ENCODE peak calls at places on chromosomes 5 and 9, in four cellular contexts. D is right atrium auricular region, H is tibial nerve, J is spleen. F is an unnamed sample. For H3K27me3 and H3K9me3, the result is how much of the 10 kb centered on the place peaks cover.

GRCh38 chr5:139660916-139661814 is 13.0 kb downstream of the CXXC5 start:
- DNase-seq in J (peak), D (peak), H (peak), F (no peak)

GRCh38 chr9:94847486-94847885 is 121.0 kb downstream of the AOPEP start:
- DNase-seq in J (no peak), H (no peak), D (no peak), F (no peak)

GRCh38 chr5:169838688-169839087 is 141.6 kb downstream of the INSYN2B start:
- DNase-seq in H (no peak), D (no peak), J (no peak), F (no peak)

GRCh38 chr9:136526625-136527066 is 19.2 kb downstream of the NOTCH1 start:
- DNase-seq in H (no peak), J (no peak), D (no peak), F (no peak)

GRCh38 chr5:35758151-35758724 is 98.5 kb upstream of the IL7R start:
- DNase-seq in H (no peak), J (no peak), D (no peak), F (no peak)

GRCh38 chr5:133508845-133509741 is 103.2 kb downstream of the FSTL4 start:
- DNase-seq in J (no peak), H (no peak), D (peak), F (no peak)

GRCh38 chr5:14849516-14850294 is 21.9 kb downstream of the ANKH start:
- DNase-seq in H (no peak), D (no peak), J (no peak), F (no peak)

GRCh38 chr5:72356361-72356760 is 36.2 kb downstream of the PTCD2 start:
- DNase-seq in D (no peak), J (no peak), H (no peak), F (no peak)

GRCh38 chr5:179866241-179867078 is 7.8 kb upstream of the MRNIP start:
- DNase-seq in D (no peak), H (no peak), J (peak), F (no peak)

GRCh38 chr5:163874431-163874830 is 369.0 kb downstream of the MAT2B start:
- DNase-seq in H (no peak), D (no peak), J (no peak), F (no peak)

GRCh38 chr9:36074870-36075532 is 38.3 kb downstream of the RECK start:
- DNase-seq in H (peak), J (no peak), D (peak), F (no peak)

GRCh38 chr5:88842784-88843183 is 40.2 kb downstream of the MEF2C start:
- DNase-seq in J (no peak), D (no peak), H (no peak), F (no peak)

GRCh38 chr5:13625616-13626198 is 318.8 kb downstream of the DNAH5 start:
- DNase-seq in D (no peak), H (no peak), J (no peak), F (no peak)

GRCh38 chr5:98454407-98454806 is 319.1 kb upstream of the RGMB start:
- DNase-seq in H (no peak), J (no peak), D (no peak), F (no peak)

GRCh38 chr5:159094745-159095144 is 5.0 kb downstream of the EBF1 start:
- DNase-seq in D (peak), J (peak), H (peak), F (no peak)

GRCh38 chr5:159095882-159096554 is 3.7 kb downstream of the EBF1 start:
- DNase-seq in D (no peak), H (no peak), J (no peak), F (no peak)

GRCh38 chr5:159096555-159097460 is 2.9 kb downstream of the EBF1 start:
- DNase-seq in D (no peak), J (no peak), H (no peak), F (no peak)

GRCh38 chr5:159097461-159098284 is 2.0 kb downstream of the EBF1 start:
- DNase-seq in D (no peak), H (peak), J (peak), F (no peak)

DNA sequence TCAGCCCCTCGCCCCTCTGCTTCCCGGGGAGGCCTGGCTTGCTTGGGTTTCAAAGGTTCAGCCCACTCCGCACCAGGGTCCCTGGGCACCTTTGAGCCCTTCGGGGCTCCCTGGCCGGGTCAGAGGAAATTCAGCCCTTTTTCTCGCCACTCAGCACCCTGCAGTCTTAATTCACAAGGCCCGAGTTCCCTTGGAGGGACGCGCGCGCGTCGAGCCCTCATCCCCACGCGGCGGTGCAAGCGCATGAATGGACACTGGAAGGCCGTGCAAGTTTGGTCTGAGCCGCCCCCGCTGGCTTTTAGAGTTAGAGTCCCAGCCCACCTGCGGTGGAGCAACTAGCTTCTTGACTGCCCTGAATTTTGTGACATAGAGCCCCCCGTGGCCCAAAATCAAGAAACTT is 4.5 kb downstream of the EBF1 start:
- DNase-seq in D (no peak), H (no peak), J (no peak), F (no peak)
- H3K27ac ChIP-seq in D (peak), H (peak), J (no peak), F (no peak)

GRCh38 chr5:583645-584044 is 28.5 kb upstream of the CEP72 start:
- DNase-seq in D (no peak), H (no peak), J (no peak), F (no peak)
- H3K27me3 ChIP-seq in D (under half), H (under half), J (under half), F (under half)

DNA sequence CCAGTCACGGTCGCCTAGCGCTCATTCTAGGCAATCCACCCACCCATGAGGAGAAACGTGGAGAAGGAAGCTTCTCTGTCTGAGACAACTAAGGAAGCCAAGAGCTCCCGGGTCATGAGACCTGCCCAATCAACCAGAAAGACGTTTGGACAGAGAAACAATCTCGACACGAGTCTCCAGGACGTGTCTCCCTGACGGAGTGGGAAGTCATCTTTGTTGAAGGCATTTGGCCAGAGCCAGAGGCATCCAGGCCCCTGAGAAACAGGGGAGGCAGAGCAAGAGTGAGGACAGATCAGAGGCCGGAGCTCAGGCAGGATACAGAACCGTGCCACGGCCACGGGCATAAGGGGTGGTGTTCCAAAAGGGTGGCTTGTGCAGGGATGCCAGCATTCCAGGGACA is 479.0 kb downstream of the SPATA31A7 start:
- DNase-seq in H (no peak), J (peak), D (peak), F (no peak)
- H3K9me3 ChIP-seq in H (half or more), J (under half), D (under half), F (under half)

DNA sequence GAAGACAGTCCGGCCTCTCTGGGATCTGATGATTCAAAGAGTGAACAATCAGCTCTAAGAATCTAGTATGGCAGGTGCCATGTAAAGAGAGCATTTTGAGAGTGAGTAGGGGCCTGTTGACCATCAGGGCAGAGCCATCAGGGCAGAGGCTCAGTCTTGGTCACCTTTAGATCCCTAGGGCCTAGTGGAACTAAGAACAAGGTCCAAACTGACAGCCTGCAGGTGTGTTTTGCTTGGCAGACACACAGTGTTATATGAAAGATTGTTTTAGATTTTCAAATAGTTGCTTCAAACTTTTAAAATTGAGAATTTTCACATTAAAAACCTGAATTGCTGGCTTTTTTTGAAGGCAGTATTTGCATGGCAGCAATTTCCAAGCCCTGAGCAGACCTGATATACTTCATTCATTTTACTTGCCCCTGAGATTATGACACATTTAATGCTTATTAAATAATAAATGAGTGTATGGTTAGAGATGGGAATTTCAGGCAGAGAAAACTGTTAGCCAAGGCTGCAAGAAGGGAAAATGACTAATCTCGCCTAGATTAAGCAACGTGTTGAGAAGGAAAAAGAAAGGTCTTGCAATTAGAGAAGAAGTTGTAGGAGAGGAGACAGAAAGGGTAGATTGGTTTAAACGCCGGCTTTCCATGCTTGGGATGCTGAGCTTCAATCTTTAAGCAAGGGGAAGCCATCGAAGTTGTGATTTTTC is 279.6 kb downstream of the ARRDC3 start:
- DNase-seq in J (no peak), D (no peak), H (no peak), F (no peak)
- H3K27ac ChIP-seq in J (no peak), D (no peak), H (peak), F (no peak)

DNA sequence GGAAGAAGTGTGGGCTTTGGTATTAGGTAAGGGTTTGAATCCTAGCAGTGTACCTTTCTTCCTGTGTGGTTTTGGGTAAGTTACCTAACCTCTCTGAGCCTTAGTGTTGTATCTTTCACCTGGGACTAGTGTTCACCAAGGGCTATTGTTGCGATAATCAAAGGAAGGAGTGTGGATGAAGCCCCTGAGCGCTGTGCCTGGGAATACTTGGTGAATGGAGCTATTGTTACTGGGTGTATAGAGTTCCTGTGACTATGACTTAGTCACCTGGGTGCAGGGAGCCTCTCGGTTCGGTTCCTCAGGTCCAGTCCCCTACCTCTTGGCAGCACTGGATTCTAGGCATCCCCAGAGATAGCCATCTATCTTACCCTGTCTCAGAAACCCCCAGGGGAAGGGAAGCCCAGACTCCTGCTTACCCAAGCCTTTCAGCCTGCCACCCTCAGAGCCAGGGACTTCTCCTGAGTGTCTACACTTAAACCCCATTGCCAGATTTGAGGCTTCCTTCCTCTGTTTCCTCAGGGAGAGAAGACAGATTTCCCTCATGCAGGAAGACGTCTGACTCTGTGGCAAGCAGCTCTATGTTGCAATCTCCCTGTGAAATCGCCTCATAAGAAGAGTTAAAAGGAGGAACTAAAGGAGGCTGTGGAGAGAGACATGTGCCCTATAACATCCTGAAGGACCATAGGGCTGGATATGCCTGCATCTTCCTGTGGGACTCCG is 181.0 kb upstream of the PITX1 start:
- DNase-seq in H (peak), D (peak), J (no peak), F (no peak)
- H3K27me3 ChIP-seq in H (under half), D (under half), J (under half), F (under half)

GRCh38 chr5:25405850-25406249 is 761.1 kb upstream of the CDH10 start:
- DNase-seq in H (no peak), D (no peak), J (no peak), F (no peak)

DNA sequence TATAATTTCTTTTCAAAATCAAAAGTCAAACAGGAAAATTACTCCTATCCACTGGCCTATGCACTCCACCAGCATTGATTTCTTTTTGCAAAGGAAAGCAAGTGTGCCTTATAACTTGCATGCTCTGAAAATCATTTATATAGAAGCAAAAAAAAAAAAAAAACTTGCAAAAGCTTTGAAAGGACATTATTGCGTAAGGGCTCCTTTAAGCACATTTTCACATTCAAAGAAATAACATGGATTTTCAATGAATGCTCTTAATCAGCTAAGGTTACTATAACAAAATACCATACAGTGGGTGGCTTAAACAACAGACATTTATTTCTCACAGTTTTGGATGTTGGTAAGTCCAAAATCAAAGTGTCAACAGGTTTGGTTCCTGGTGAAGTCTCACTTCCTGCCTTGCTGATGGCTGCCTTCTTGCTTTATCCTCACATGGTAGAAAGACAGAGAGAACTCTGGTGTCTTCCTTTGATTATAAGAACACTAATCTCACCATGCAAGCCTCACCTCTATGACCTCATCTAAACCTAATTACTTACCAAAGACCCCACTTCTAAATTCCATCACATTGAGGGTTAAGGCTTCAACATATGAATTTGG is 755.2 kb upstream of the CDH10 start:
- DNase-seq in D (no peak), J (no peak), H (no peak), F (no peak)
- H3K9me3 ChIP-seq in D (under half), J (under half), H (under half), F (under half)

F was measured in CD4-positive, alpha-beta T cell.